ENCODE peak calls at places on chromosome 13, in four cellular contexts. S, H, N and O are unnamed samples.

GRCh38 chr13:72458701-72459100 is 268.7 kb downstream of the MZT1 start:
- DNase-seq in N (no peak), S (no peak), H (peak), O (peak)

GRCh38 chr13:28679628-28680027 is 20.7 kb downstream of the POMP start:
- DNase-seq in N (no peak), H (peak), S (no peak), O (no peak)

GRCh38 chr13:27034678-27035111 is 136.9 kb downstream of the USP12 start:
- DNase-seq in S (no peak), N (peak), H (peak), O (no peak)

GRCh38 chr13:82717249-82717648 is 1165.0 kb downstream of the SLITRK1 start:
- DNase-seq in N (peak), S (no peak), H (no peak), O (peak)

GRCh38 chr13:47621931-47622330 is 379.1 kb downstream of the SUCLA2 start:
- DNase-seq in N (peak), S (no peak), H (no peak), O (no peak)

GRCh38 chr13:106100261-106100919 is 435.1 kb downstream of the EFNB2 start:
- DNase-seq in N (no peak), H (no peak), S (no peak), O (no peak)

GRCh38 chr13:51541037-51541436 is 43.2 kb upstream of the WDFY2 start:
- DNase-seq in S (no peak), H (no peak), N (no peak), O (no peak)

GRCh38 chr13:87128006-87128405 is 543.2 kb upstream of the SLITRK5 start:
- DNase-seq in N (no peak), H (peak), S (no peak), O (no peak)

GRCh38 chr13:22454586-22454985 is 726.2 kb upstream of the SGCG start:
- DNase-seq in N (no peak), H (no peak), S (no peak), O (no peak)

GRCh38 chr13:46751811-46752635 is 44.9 kb downstream of the ESD start:
- DNase-seq in S (no peak), H (peak), N (no peak), O (no peak)

GRCh38 chr13:113843864-113844556 is 19.9 kb downstream of the GAS6 start:
- DNase-seq in N (no peak), S (no peak), H (no peak), O (no peak)

GRCh38 chr13:113990321-113990837 is 16.5 kb upstream of the C13orf46 start:
- DNase-seq in N (no peak), H (no peak), S (no peak), O (no peak)

GRCh38 chr13:113029487-113030258 is 60.7 kb downstream of the MCF2L start:
- DNase-seq in S (peak), N (no peak), H (peak), O (no peak)

GRCh38 chr13:99205621-99206220 is 5.1 kb downstream of the UBAC2 start:
- DNase-seq in N (no peak), H (no peak), S (no peak), O (no peak)

GRCh38 chr13:40215747-40216146 is 450.7 kb downstream of the FOXO1 start:
- DNase-seq in H (no peak), N (no peak), S (no peak), O (no peak)

GRCh38 chr13:95176611-95177259 is 124.5 kb downstream of the ABCC4 start:
- DNase-seq in S (no peak), H (no peak), N (no peak), O (no peak)